ENCODE peak calls at places on chromosome 20, in eight cellular contexts. O, X, L, K, I, P, Z and U are unnamed samples.

GRCh38 chr20:1761116-1761515 is 103.5 kb upstream of the SIRPG start:
- DNase-seq in X (peak; percentile 12), I (no peak), P (no peak), K (no peak), L (no peak), O (no peak), Z (no peak), U (no peak)

GRCh38 chr20:63946986-63947637 is 9.1 kb downstream of the UCKL1 start:
- DNase-seq in P (peak; percentile 62), I (no peak), K (no peak), X (no peak), Z (no peak), L (no peak), O (no peak), U (no peak)

GRCh38 chr20:32675223-32675975 is 1.7 kb upstream of the C20orf203 start:
- DNase-seq in K (no peak), P (no peak), O (no peak), Z (no peak), L (no peak), X (no peak), I (no peak), U (no peak)

GRCh38 chr20:60125521-60125920 is 167.3 kb downstream of the CDH26 start:
- DNase-seq in I (no peak), X (no peak), Z (no peak), P (no peak), O (no peak), L (no peak), K (no peak), U (no peak)

GRCh38 chr20:17635846-17636245 is 46.2 kb downstream of the RRBP1 start:
- DNase-seq in Z (no peak), L (no peak), P (no peak), K (no peak), I (no peak), X (no peak), O (no peak), U (no peak)

GRCh38 chr20:40680560-40680959 is 8.5 kb downstream of the MAFB start:
- DNase-seq in K (no peak), Z (no peak), P (no peak), X (no peak), L (no peak), O (no peak), I (no peak), U (no peak)

GRCh38 chr20:3115190-3116107 is 30.9 kb upstream of the AVP start:
- DNase-seq in O (no peak), Z (no peak), L (no peak), K (peak; percentile 55), X (no peak), I (no peak), P (no peak), U (peak; percentile 45)

GRCh38 chr20:44785768-44786167 is 24.6 kb downstream of the RIMS4 start:
- DNase-seq in I (no peak), O (no peak), P (no peak), X (no peak), Z (no peak), L (no peak), K (peak; percentile 37), U (no peak)

GRCh38 chr20:5361176-5361575 is 44.4 kb upstream of the PROKR2 start:
- DNase-seq in P (no peak), K (no peak), L (no peak), Z (no peak), O (no peak), I (no peak), X (no peak), U (no peak)

GRCh38 chr20:59141818-59142581 is 21.6 kb upstream of the ZNF831 start:
- DNase-seq in K (peak; percentile 64), I (no peak), X (no peak), Z (no peak), L (no peak), P (no peak), O (no peak), U (no peak)

GRCh38 chr20:5002077-5002413 is 735 bp upstream of the SLC23A2 start:
- DNase-seq in K (no peak), P (peak; percentile 18), I (no peak), Z (peak; percentile 48), X (no peak), O (peak; percentile 20), L (no peak), U (no peak)

GRCh38 chr20:10507052-10507451 is 71.9 kb downstream of the SLX4IP start:
- DNase-seq in I (no peak), P (no peak), K (no peak), X (no peak), Z (no peak), L (no peak), O (no peak), U (no peak)

GRCh38 chr20:17498181-17498580 is 33.0 kb downstream of the BFSP1 start:
- DNase-seq in X (no peak), K (no peak), P (no peak), L (no peak), I (no peak), O (no peak), Z (no peak), U (no peak)

GRCh38 chr20:8755340-8756118 is 313.4 kb upstream of the PLCB4 start:
- DNase-seq in P (no peak), X (no peak), I (no peak), K (peak; percentile 12), Z (no peak), O (no peak), L (no peak), U (no peak)

GRCh38 chr20:44264287-44264686 is 17.2 kb downstream of the GDAP1L1 start:
- DNase-seq in L (no peak), O (no peak), Z (no peak), P (no peak), I (peak; percentile 11), K (peak; percentile 63), X (no peak), U (no peak)

GRCh38 chr20:2295886-2296544 is at the start of gene TGM3:
- DNase-seq in L (no peak), Z (no peak), X (no peak), O (no peak), P (no peak), I (no peak), K (no peak), U (peak; percentile 13)

GRCh38 chr20:7496394-7497111 is 443.7 kb downstream of the HAO1 start:
- DNase-seq in O (no peak), Z (no peak), I (no peak), K (no peak), L (no peak), P (no peak), X (no peak), U (no peak)

GRCh38 chr20:11394145-11394833 is 523.4 kb upstream of the BTBD3 start:
- DNase-seq in L (no peak), I (no peak), X (no peak), P (no peak), O (no peak), K (no peak), Z (no peak), U (no peak)

GRCh38 chr20:4082406-4083102 is 67.2 kb upstream of the RNF24 start:
- DNase-seq in O (no peak), X (no peak), I (no peak), K (peak; percentile 26), P (peak; percentile 35), Z (peak; percentile 64), L (peak; percentile 67), U (no peak)

GRCh38 chr20:38905375-38905774 is 20.8 kb upstream of the FAM83D start:
- DNase-seq in K (no peak), Z (no peak), I (no peak), O (no peak), X (no peak), P (no peak), L (no peak), U (no peak)

GRCh38 chr20:32227744-32228688 is 20.3 kb downstream of the POFUT1 start:
- DNase-seq in X (no peak), K (peak; percentile 100), L (peak; percentile 69), P (peak; percentile 36), I (peak; percentile 68), O (peak; percentile 90), Z (no peak), U (peak; percentile 99)

GRCh38 chr20:50304883-50305635 is 114.4 kb downstream of the CEBPB start:
- DNase-seq in Z (no peak), P (peak; percentile 90), X (no peak), K (no peak), O (peak; percentile 73), I (peak; percentile 81), L (peak; percentile 69), U (no peak)
- H3K4me3 ChIP-seq in Z (no peak overlapping the region), P (no peak overlapping the region), X (no peak overlapping the region), K (no peak overlapping the region), O (no peak overlapping the region), I (no peak overlapping the region), L (no peak overlapping the region), U (no peak overlapping the region)

GRCh38 chr20:49166534-49167449 is 21.3 kb downstream of the STAU1 start:
- DNase-seq in P (no peak), X (no peak), Z (no peak), I (no peak), O (no peak), L (no peak), K (no peak), U (peak; percentile 20)
- H3K4me3 ChIP-seq in P (no peak overlapping the region), X (no peak overlapping the region), Z (no peak overlapping the region), I (no peak overlapping the region), O (no peak overlapping the region), L (no peak overlapping the region), K (no peak overlapping the region), U (no peak overlapping the region)

DNA sequence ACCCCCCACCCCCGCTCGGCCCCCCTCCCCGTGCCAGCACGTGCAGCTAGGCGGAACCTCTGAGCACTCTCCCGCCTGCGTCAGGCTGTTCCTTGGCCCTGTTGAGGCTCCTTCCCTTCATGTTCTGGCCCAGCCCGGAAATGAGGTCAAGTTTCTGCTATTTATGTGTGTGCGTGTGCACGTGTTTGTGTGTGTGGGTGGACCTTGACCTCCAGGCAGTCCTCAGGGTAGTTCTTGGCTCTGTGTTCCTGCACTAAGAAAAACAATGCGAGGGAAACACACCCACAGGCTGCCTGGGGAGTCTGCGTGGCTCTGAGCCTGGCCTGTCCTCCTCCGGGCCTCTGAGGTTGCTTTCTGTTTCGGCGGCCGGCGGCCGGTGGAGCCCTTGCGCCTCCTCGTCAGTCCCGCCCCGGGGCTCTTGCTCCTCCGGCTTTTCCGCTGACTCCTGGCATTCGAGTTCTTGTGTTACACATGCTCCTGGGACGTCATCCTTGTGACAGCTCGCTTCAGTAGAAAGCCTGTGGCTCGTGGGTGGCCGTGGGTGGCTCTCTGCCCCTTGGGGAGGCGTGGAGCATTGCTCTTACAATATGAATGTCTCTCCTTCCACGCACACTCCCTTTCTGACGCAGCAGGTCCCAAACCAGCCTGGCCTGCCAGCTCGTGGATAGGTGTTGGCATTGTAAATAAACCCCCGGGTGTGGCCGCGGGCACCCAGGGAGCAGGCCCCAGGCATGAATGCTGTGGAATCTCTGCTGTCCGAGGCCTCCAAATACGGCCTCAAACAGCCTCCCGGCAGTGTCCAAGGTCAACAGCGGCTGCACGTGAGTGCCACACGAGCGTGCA is 10.0 kb downstream of the SLCO4A1 start:
- DNase-seq in K (peak; percentile 91), L (peak; percentile 93), X (peak; percentile 87), Z (peak; percentile 83), P (peak; percentile 92), O (peak; percentile 94), I (peak; percentile 93), U (peak; percentile 99)
- H3K4me3 ChIP-seq in K (peak overlapping the region; percentile 17), L (peak overlapping the region; percentile 37), X (peak overlapping the region; percentile 14), Z (peak overlapping the region; percentile 47), P (peak overlapping the region; percentile 56), O (peak overlapping the region; percentile 25), I (peak overlapping the region; percentile 32), U (peak overlapping the region; percentile 6)

DNA sequence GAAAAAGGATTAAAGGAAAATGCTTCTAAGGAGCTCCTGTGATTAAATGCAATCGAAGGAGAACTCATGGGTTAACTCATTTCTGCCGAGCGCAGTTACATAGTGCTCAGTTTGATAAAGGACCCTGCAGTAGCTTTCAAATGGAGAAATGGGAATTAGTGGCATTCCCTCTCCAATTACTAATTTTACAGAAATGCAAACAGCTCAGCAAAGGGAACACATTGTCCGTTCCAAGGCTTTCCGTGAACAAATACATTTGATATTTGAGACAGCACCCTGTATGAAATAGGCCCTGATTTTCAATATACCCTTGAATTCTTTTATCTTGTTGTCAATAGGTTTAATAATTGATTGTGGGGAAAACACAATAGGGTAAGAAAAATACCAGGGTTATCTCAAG is 375.9 kb upstream of the TSHZ2 start:
- DNase-seq in Z (no peak), X (no peak), I (no peak), L (no peak), P (no peak), K (no peak), O (no peak), U (no peak)
- H3K4me3 ChIP-seq in Z (no peak overlapping the region), X (no peak overlapping the region), I (no peak overlapping the region), L (no peak overlapping the region), P (no peak overlapping the region), K (no peak overlapping the region), O (no peak overlapping the region), U (no peak overlapping the region)